ENCODE peak calls at places on chromosomes 3 and 15, in seven cellular contexts. One of them, this sample, is unnamed.

GRCh38 chr3:79139395-79140060 is 628.3 kb downstream of the ROBO1 start:
- DNase-seq in K562: no peak
- DNase-seq in H1: no peak
- DNase-seq in GM12878: no peak
- DNase-seq in A549: no peak
- DNase-seq in SK-N-SH: no peak
- DNase-seq in HepG2: no peak
- DNase-seq in this sample: peak; percentile 21

GRCh38 chr15:50354838-50355611 is at the start of gene GABPB1:
- DNase-seq in GM12878: peak; percentile 60
- DNase-seq in K562: peak; percentile 96
- DNase-seq in A549: peak; percentile 98
- DNase-seq in H1: peak; percentile 59
- DNase-seq in SK-N-SH: peak; percentile 95
- DNase-seq in HepG2: peak; percentile 87
- DNase-seq in this sample: peak; percentile 94

GRCh38 chr15:36458406-36458805 is 121.0 kb upstream of the CDIN1 start:
- DNase-seq in H1: no peak
- DNase-seq in K562: no peak
- DNase-seq in A549: no peak
- DNase-seq in SK-N-SH: peak; percentile 19
- DNase-seq in HepG2: no peak
- DNase-seq in GM12878: no peak
- DNase-seq in this sample: peak; percentile 57

GRCh38 chr15:36430721-36431265 is 148.6 kb upstream of the CDIN1 start:
- DNase-seq in A549: no peak
- DNase-seq in SK-N-SH: peak; percentile 15
- DNase-seq in GM12878: no peak
- DNase-seq in HepG2: no peak
- DNase-seq in H1: no peak
- DNase-seq in K562: no peak
- DNase-seq in this sample: peak; percentile 34

GRCh38 chr3:122786067-122786466 is 7.6 kb downstream of the HSPBAP1 start:
- DNase-seq in SK-N-SH: no peak
- DNase-seq in HepG2: peak; percentile 40
- DNase-seq in GM12878: no peak
- DNase-seq in H1: no peak
- DNase-seq in K562: no peak
- DNase-seq in A549: peak; percentile 13
- DNase-seq in this sample: peak; percentile 74

GRCh38 chr15:30043211-30043655 is 39.5 kb upstream of the GOLGA8J start:
- DNase-seq in HepG2: no peak
- DNase-seq in GM12878: no peak
- DNase-seq in H1: no peak
- DNase-seq in K562: no peak
- DNase-seq in A549: peak; percentile 40
- DNase-seq in SK-N-SH: peak; percentile 40
- DNase-seq in this sample: peak; percentile 29

GRCh38 chr3:111845996-111846395 is 13.1 kb upstream of the PHLDB2 start:
- DNase-seq in GM12878: no peak
- DNase-seq in SK-N-SH: no peak
- DNase-seq in H1: no peak
- DNase-seq in HepG2: no peak
- DNase-seq in A549: no peak
- DNase-seq in K562: no peak
- DNase-seq in this sample: peak; percentile 76

GRCh38 chr15:75158402-75158801 is 43.3 kb upstream of the C15orf39 start:
- DNase-seq in HepG2: no peak
- DNase-seq in K562: no peak
- DNase-seq in SK-N-SH: no peak
- DNase-seq in H1: no peak
- DNase-seq in GM12878: no peak
- DNase-seq in A549: no peak
- DNase-seq in this sample: no peak

GRCh38 chr15:72116680-72117447 is 1.1 kb downstream of the MYO9A start:
- DNase-seq in SK-N-SH: no peak
- DNase-seq in GM12878: no peak
- DNase-seq in HepG2: no peak
- DNase-seq in K562: peak; percentile 18
- DNase-seq in H1: peak; percentile 9
- DNase-seq in A549: peak; percentile 34
- DNase-seq in this sample: peak; percentile 18

GRCh38 chr3:23763040-23763477 is 42.7 kb upstream of the UBE2E1 start:
- DNase-seq in GM12878: no peak
- DNase-seq in HepG2: no peak
- DNase-seq in K562: no peak
- DNase-seq in A549: no peak
- DNase-seq in H1: no peak
- DNase-seq in SK-N-SH: peak; percentile 62
- DNase-seq in this sample: peak; percentile 30

GRCh38 chr15:25709437-25710159 is 153.5 kb downstream of the ATP10A start:
- DNase-seq in GM12878: no peak
- DNase-seq in K562: no peak
- DNase-seq in SK-N-SH: no peak
- DNase-seq in A549: no peak
- DNase-seq in HepG2: no peak
- DNase-seq in H1: no peak
- DNase-seq in this sample: no peak

GRCh38 chr3:73215286-73215685 is 153.8 kb downstream of the EBLN2 start:
- DNase-seq in H1: no peak
- DNase-seq in A549: no peak
- DNase-seq in HepG2: no peak
- DNase-seq in GM12878: no peak
- DNase-seq in SK-N-SH: no peak
- DNase-seq in K562: no peak
- DNase-seq in this sample: no peak

GRCh38 chr3:12292770-12293169 is 3.9 kb downstream of the PPARG start:
- DNase-seq in A549: no peak
- DNase-seq in HepG2: no peak
- DNase-seq in K562: no peak
- DNase-seq in SK-N-SH: no peak
- DNase-seq in GM12878: no peak
- DNase-seq in H1: no peak
- DNase-seq in this sample: no peak

GRCh38 chr3:170240671-170241070 is 18.4 kb downstream of the PRKCI start:
- DNase-seq in H1: no peak
- DNase-seq in K562: no peak
- DNase-seq in A549: no peak
- DNase-seq in SK-N-SH: no peak
- DNase-seq in GM12878: no peak
- DNase-seq in HepG2: no peak
- DNase-seq in this sample: no peak

GRCh38 chr15:35484231-35484945 is 61.6 kb downstream of the DPH6 start:
- DNase-seq in K562: no peak
- DNase-seq in HepG2: no peak
- DNase-seq in H1: no peak
- DNase-seq in GM12878: no peak
- DNase-seq in A549: no peak
- DNase-seq in SK-N-SH: no peak
- DNase-seq in this sample: no peak

GRCh38 chr3:6223572-6223971 is 637.3 kb upstream of the GRM7 start:
- DNase-seq in HepG2: no peak
- DNase-seq in GM12878: no peak
- DNase-seq in K562: no peak
- DNase-seq in H1: no peak
- DNase-seq in A549: no peak
- DNase-seq in SK-N-SH: no peak
- DNase-seq in this sample: no peak

GRCh38 chr3:190076601-190077444 is 43.9 kb downstream of the P3H2 start:
- DNase-seq in GM12878: no peak
- DNase-seq in A549: peak; percentile 80
- DNase-seq in SK-N-SH: no peak
- DNase-seq in HepG2: peak; percentile 6
- DNase-seq in H1: peak; percentile 41
- DNase-seq in K562: no peak
- DNase-seq in this sample: peak; percentile 99

GRCh38 chr3:171566803-171567422 is 106.7 kb upstream of the TNIK start:
- DNase-seq in K562: peak; percentile 64
- DNase-seq in HepG2: peak; percentile 41
- DNase-seq in A549: peak; percentile 29
- DNase-seq in H1: no peak
- DNase-seq in GM12878: peak; percentile 42
- DNase-seq in SK-N-SH: peak; percentile 50
- DNase-seq in this sample: peak; percentile 46

GRCh38 chr3:71304684-71305083 is 278.8 kb downstream of the FOXP1 start:
- DNase-seq in GM12878: no peak
- DNase-seq in A549: no peak
- DNase-seq in H1: no peak
- DNase-seq in K562: no peak
- DNase-seq in SK-N-SH: no peak
- DNase-seq in HepG2: peak; percentile 15
- DNase-seq in this sample: peak; percentile 72

GRCh38 chr3:3792391-3792790 is 6.8 kb upstream of the LRRN1 start:
- DNase-seq in K562: no peak
- DNase-seq in HepG2: no peak
- DNase-seq in A549: no peak
- DNase-seq in H1: no peak
- DNase-seq in GM12878: no peak
- DNase-seq in SK-N-SH: no peak
- DNase-seq in this sample: no peak

GRCh38 chr3:17535173-17535730 is 207.2 kb downstream of the TBC1D5 start:
- DNase-seq in A549: no peak
- DNase-seq in GM12878: no peak
- DNase-seq in K562: no peak
- DNase-seq in HepG2: no peak
- DNase-seq in H1: no peak
- DNase-seq in SK-N-SH: no peak
- DNase-seq in this sample: no peak

GRCh38 chr3:32457971-32458471 is 44.6 kb downstream of the CMTM6 start:
- DNase-seq in SK-N-SH: no peak
- DNase-seq in H1: no peak
- DNase-seq in A549: no peak
- DNase-seq in K562: no peak
- DNase-seq in GM12878: no peak
- DNase-seq in HepG2: no peak
- DNase-seq in this sample: no peak

GRCh38 chr15:99135194-99135593 is 30.3 kb downstream of the SYNM start:
- DNase-seq in H1: no peak
- DNase-seq in SK-N-SH: no peak
- DNase-seq in HepG2: peak; percentile 61
- DNase-seq in K562: no peak
- DNase-seq in A549: no peak
- DNase-seq in GM12878: peak; percentile 12
- DNase-seq in this sample: peak; percentile 47

GRCh38 chr15:25797511-25798206 is 65.5 kb downstream of the ATP10A start:
- DNase-seq in K562: no peak
- DNase-seq in A549: no peak
- DNase-seq in SK-N-SH: peak; percentile 41
- DNase-seq in HepG2: no peak
- DNase-seq in H1: no peak
- DNase-seq in GM12878: no peak
- DNase-seq in this sample: peak; percentile 10

GRCh38 chr15:87755226-87755625 is 501.3 kb downstream of the NTRK3 start:
- DNase-seq in A549: no peak
- DNase-seq in H1: no peak
- DNase-seq in HepG2: no peak
- DNase-seq in GM12878: no peak
- DNase-seq in K562: no peak
- DNase-seq in SK-N-SH: no peak
- DNase-seq in this sample: no peak

GRCh38 chr15:92384391-92384790 is 9.3 kb upstream of the ST8SIA2 start:
- DNase-seq in H1: no peak
- DNase-seq in K562: no peak
- DNase-seq in A549: no peak
- DNase-seq in GM12878: no peak
- DNase-seq in SK-N-SH: no peak
- DNase-seq in HepG2: no peak
- DNase-seq in this sample: no peak
- TF ChIP-seq USF2 in H1: no peak
- TF ChIP-seq USF2 in K562: no peak
- TF ChIP-seq USF2 in A549: no peak
- TF ChIP-seq USF2 in GM12878: no peak
- TF ChIP-seq USF2 in SK-N-SH: no peak
- TF ChIP-seq USF2 in HepG2: no peak
- TF ChIP-seq USF2 in this sample: no peak

GRCh38 chr3:45739944-45740343 is 50.7 kb downstream of the SACM1L start:
- DNase-seq in K562: no peak
- DNase-seq in A549: no peak
- DNase-seq in H1: no peak
- DNase-seq in HepG2: no peak
- DNase-seq in SK-N-SH: no peak
- DNase-seq in GM12878: no peak
- DNase-seq in this sample: no peak
- TF ChIP-seq RFX5 in K562: no peak
- TF ChIP-seq RFX5 in A549: no peak
- TF ChIP-seq RFX5 in H1: no peak
- TF ChIP-seq RFX5 in HepG2: no peak
- TF ChIP-seq RFX5 in SK-N-SH: no peak
- TF ChIP-seq RFX5 in GM12878: no peak
- TF ChIP-seq RFX5 in this sample: no peak

DNA sequence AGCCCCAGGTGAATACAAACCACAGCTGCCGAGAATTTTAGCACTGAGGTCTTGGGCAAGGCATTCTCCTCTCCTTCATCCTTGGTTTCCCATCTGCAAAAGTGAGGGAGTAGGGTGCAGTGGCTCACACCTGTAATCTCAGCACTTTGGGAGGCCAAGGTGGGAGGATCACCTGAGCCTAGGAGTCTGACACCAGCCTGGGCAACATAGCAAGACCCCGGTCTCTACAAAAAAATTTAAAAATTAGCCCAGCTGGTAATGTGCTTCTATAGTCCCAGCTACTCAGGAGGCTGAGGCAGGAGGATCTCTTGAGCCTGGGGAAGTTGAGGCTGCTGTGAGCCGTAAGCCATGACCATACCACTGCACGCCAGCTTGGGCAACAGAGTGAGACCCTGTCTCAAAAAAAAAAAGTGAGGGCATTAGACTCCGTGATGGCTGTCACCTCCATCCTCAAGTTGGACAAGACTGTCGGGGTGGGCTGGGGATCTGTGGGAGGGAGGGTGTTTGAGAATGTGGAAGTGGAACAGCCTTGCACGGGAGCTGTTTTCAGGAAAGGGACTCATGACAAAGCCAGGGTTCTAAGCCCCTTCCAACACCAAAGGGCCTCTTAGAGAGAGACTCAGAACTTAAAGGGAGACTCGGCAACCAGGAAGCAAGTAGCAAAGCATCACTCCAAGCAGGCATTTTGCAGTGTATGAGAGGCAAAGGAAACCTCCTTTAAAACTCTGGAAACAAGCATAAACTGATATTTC is 46.0 kb upstream of the FURIN start:
- DNase-seq in H1: no peak
- DNase-seq in GM12878: no peak
- DNase-seq in HepG2: no peak
- DNase-seq in K562: no peak
- DNase-seq in A549: no peak
- DNase-seq in SK-N-SH: no peak
- DNase-seq in this sample: no peak
- TF ChIP-seq USF2 in H1: no peak
- TF ChIP-seq USF2 in GM12878: no peak
- TF ChIP-seq USF2 in HepG2: no peak
- TF ChIP-seq USF2 in K562: no peak
- TF ChIP-seq USF2 in A549: no peak
- TF ChIP-seq USF2 in SK-N-SH: no peak
- TF ChIP-seq USF2 in this sample: no peak

DNA sequence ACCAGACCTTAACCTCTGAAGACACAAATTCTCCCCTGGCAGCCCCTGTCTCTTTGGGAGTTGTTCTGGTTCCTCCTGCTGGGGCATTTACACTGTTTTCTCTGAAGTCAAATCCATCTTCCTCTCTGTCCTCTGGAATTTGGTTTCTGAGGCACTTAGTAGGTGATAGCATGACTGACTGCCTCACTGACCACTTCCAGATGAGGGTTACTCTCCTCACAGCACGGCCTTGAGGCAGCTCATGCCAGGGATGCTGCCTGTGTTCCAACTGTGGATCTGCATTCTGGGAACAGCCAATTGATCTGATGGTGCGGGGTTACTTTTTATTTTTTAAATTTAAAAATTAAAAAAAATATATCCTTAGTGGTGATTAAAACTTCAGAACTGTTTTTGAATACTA is 140.9 kb upstream of the ROPN1 start:
- DNase-seq in K562: no peak
- DNase-seq in SK-N-SH: no peak
- DNase-seq in A549: no peak
- DNase-seq in H1: no peak
- DNase-seq in HepG2: no peak
- DNase-seq in GM12878: no peak
- DNase-seq in this sample: no peak
- TF ChIP-seq RFX5 in K562: no peak
- TF ChIP-seq RFX5 in SK-N-SH: no peak
- TF ChIP-seq RFX5 in A549: no peak
- TF ChIP-seq RFX5 in H1: no peak
- TF ChIP-seq RFX5 in HepG2: no peak
- TF ChIP-seq RFX5 in GM12878: no peak
- TF ChIP-seq RFX5 in this sample: no peak